ENCODE peak calls at places on chromosome 7, in nine cellular contexts. Y is GM03348; S is lower leg skin; A is activated naive CD8-positive, alpha-beta T cell treated with anti-CD3 and anti-CD28 coated beads, Interleukin-2, amount 50 U/mL, for 24 hours; O is spleen; H is NCI-H1092 treated with DMSO at 0.1 percent for 48 hours; R is stimulated activated CD4-positive, alpha-beta T cell treated with anti-CD3 and anti-CD28 coated beads, Interleukin-12 subunit alpha, Interleukin-12 subunit beta, amount 100 ng/mL, for 4 hours; Z is A549; V is activated naive CD4-positive, alpha-beta T cell treated with anti-CD3 and anti-CD28 coated beads for 36 hours. B is an unnamed sample.

GRCh38 chr7:7452119-7452518 is 83.6 kb downstream of the COL28A1 start:
- DNase-seq in Y (no peak), H (no peak), O (no peak), S (no peak), A (no peak), Z (no peak), R (no peak), V (no peak), B (no peak)

GRCh38 chr7:34143397-34143796 is 238.1 kb downstream of the BMPER start:
- DNase-seq in R (no peak), O (no peak), A (no peak), V (no peak), H (no peak), S (no peak), Y (peak; percentile 57), Z (no peak), B (no peak)

GRCh38 chr7:136923111-136923510 is 54.7 kb downstream of the CHRM2 start:
- DNase-seq in R (no peak), O (no peak), S (no peak), A (no peak), Z (no peak), Y (peak; percentile 74), H (no peak), V (no peak), B (no peak)

GRCh38 chr7:131898418-131898817 is 342.0 kb upstream of the PODXL start:
- DNase-seq in Z (no peak), S (no peak), A (no peak), R (no peak), Y (peak; percentile 49), H (no peak), V (no peak), O (no peak), B (no peak)

GRCh38 chr7:112192236-112193154 is 13.7 kb downstream of the DOCK4 start:
- DNase-seq in O (no peak), Z (peak; percentile 20), H (no peak), S (no peak), R (no peak), V (no peak), Y (peak; percentile 27), A (no peak), B (no peak)

GRCh38 chr7:141333459-141333858 is 217.8 kb upstream of the AGK start:
- DNase-seq in R (no peak), A (no peak), V (no peak), Z (no peak), Y (no peak), O (no peak), H (no peak), S (no peak), B (no peak)

GRCh38 chr7:91033574-91033973 is 230.7 kb upstream of the FZD1 start:
- DNase-seq in H (peak; percentile 49), Z (no peak), Y (no peak), S (no peak), V (no peak), A (no peak), R (no peak), O (no peak), B (no peak)

GRCh38 chr7:40584667-40585433 is 450.0 kb downstream of the SUGCT start:
- DNase-seq in S (no peak), R (no peak), Z (no peak), V (no peak), A (no peak), O (no peak), H (no peak), Y (no peak), B (no peak)

GRCh38 chr7:104686286-104686685 is 327.7 kb upstream of the KMT2E start:
- DNase-seq in H (no peak), S (no peak), V (no peak), R (no peak), O (no peak), Z (no peak), Y (no peak), A (no peak), B (no peak)

GRCh38 chr7:156651472-156651871 is 10.9 kb downstream of the RNF32 start:
- DNase-seq in Z (no peak), V (no peak), R (no peak), Y (peak; percentile 17), O (no peak), A (no peak), H (no peak), S (no peak), B (no peak)

GRCh38 chr7:2106920-2107319 is 125.8 kb downstream of the MAD1L1 start:
- DNase-seq in O (no peak), V (no peak), Y (no peak), R (no peak), H (no peak), S (peak; percentile 89), Z (no peak), A (no peak), B (no peak)

GRCh38 chr7:7321681-7322080 is 139.3 kb downstream of the C1GALT1 start:
- DNase-seq in A (no peak), Y (no peak), V (no peak), S (no peak), R (no peak), H (no peak), Z (no peak), O (peak; percentile 71), B (no peak)

GRCh38 chr7:96664793-96665192 is 44.9 kb downstream of the SEM1 start:
- DNase-seq in Z (no peak), S (no peak), O (no peak), R (no peak), V (no peak), H (no peak), Y (no peak), A (no peak), B (no peak)

GRCh38 chr7:129925416-129926002 is 27.3 kb downstream of the UBE2H start:
- DNase-seq in Z (no peak), R (no peak), Y (peak; percentile 76), H (no peak), S (no peak), O (no peak), V (no peak), A (no peak), B (no peak)